ENCODE peak calls at places on chromosomes 12 and 14, in five cellular contexts. One of them, this sample, is unnamed. For H3K4me1, the result is how much of the 10 kb centered on the place peaks cover.

GRCh38 chr12:27332407-27333310 is at the start of gene BMAL2:
- DNase-seq in prostate gland: no peak
- DNase-seq in SK-N-SH: peak
- DNase-seq in HCT116: no peak
- DNase-seq in spleen: peak
- DNase-seq in this sample: no peak

GRCh38 chr14:68628605-68629310 is 164.1 kb downstream of the ZFP36L1 start:
- DNase-seq in SK-N-SH: no peak
- DNase-seq in prostate gland: peak
- DNase-seq in spleen: no peak
- DNase-seq in HCT116: no peak
- DNase-seq in this sample: no peak

GRCh38 chr12:57779736-57780135 is 2.9 kb upstream of the TSFM start:
- DNase-seq in prostate gland: no peak
- DNase-seq in spleen: no peak
- DNase-seq in HCT116: no peak
- DNase-seq in SK-N-SH: no peak
- DNase-seq in this sample: no peak

GRCh38 chr14:59086241-59086899 is 102.1 kb upstream of the DAAM1 start:
- DNase-seq in spleen: no peak
- DNase-seq in SK-N-SH: peak
- DNase-seq in HCT116: no peak
- DNase-seq in prostate gland: no peak
- DNase-seq in this sample: no peak

GRCh38 chr12:132513070-132513398 is 23.1 kb downstream of the FBRSL1 start:
- DNase-seq in HCT116: no peak
- DNase-seq in SK-N-SH: no peak
- DNase-seq in prostate gland: no peak
- DNase-seq in spleen: no peak
- DNase-seq in this sample: no peak

GRCh38 chr12:123388948-123389559 is 5.1 kb downstream of the KMT5A start:
- DNase-seq in SK-N-SH: peak
- DNase-seq in prostate gland: no peak
- DNase-seq in HCT116: no peak
- DNase-seq in spleen: no peak
- DNase-seq in this sample: no peak

GRCh38 chr12:45669093-45669492 is 60.4 kb upstream of the ARID2 start:
- DNase-seq in spleen: no peak
- DNase-seq in SK-N-SH: no peak
- DNase-seq in HCT116: no peak
- DNase-seq in prostate gland: no peak
- DNase-seq in this sample: no peak

GRCh38 chr12:53805067-53805466 is 53.3 kb upstream of the CISTR start:
- DNase-seq in prostate gland: no peak
- DNase-seq in SK-N-SH: no peak
- DNase-seq in HCT116: no peak
- DNase-seq in spleen: no peak
- DNase-seq in this sample: no peak

GRCh38 chr12:20885116-20885515 is 74.6 kb downstream of the SLCO1B3 start:
- DNase-seq in spleen: no peak
- DNase-seq in SK-N-SH: no peak
- DNase-seq in HCT116: no peak
- DNase-seq in prostate gland: no peak
- DNase-seq in this sample: no peak

GRCh38 chr14:59275668-59276067 is 87.2 kb downstream of the DAAM1 start:
- DNase-seq in HCT116: peak
- DNase-seq in spleen: no peak
- DNase-seq in SK-N-SH: no peak
- DNase-seq in prostate gland: no peak
- DNase-seq in this sample: no peak

GRCh38 chr12:66288121-66288520 is 14.2 kb upstream of the HELB start:
- DNase-seq in HCT116: no peak
- DNase-seq in prostate gland: no peak
- DNase-seq in spleen: no peak
- DNase-seq in SK-N-SH: no peak
- DNase-seq in this sample: no peak

GRCh38 chr14:40909906-40910305 is 696.8 kb upstream of the LRFN5 start:
- DNase-seq in SK-N-SH: peak
- DNase-seq in spleen: no peak
- DNase-seq in HCT116: no peak
- DNase-seq in prostate gland: no peak
- DNase-seq in this sample: no peak

GRCh38 chr14:32697704-32698103 is 241.0 kb upstream of the NPAS3 start:
- DNase-seq in spleen: no peak
- DNase-seq in SK-N-SH: no peak
- DNase-seq in HCT116: no peak
- DNase-seq in prostate gland: no peak
- DNase-seq in this sample: no peak

GRCh38 chr12:45014396-45014795 is 36.5 kb downstream of the DBX2 start:
- DNase-seq in spleen: no peak
- DNase-seq in SK-N-SH: no peak
- DNase-seq in HCT116: no peak
- DNase-seq in prostate gland: no peak
- DNase-seq in this sample: no peak

GRCh38 chr12:104588048-104588942 is 131.5 kb downstream of the CHST11 start:
- DNase-seq in HCT116: peak
- DNase-seq in prostate gland: no peak
- DNase-seq in SK-N-SH: no peak
- DNase-seq in spleen: no peak
- DNase-seq in this sample: no peak

GRCh38 chr12:66514581-66514980 is 164.3 kb downstream of the GRIP1 start:
- DNase-seq in prostate gland: no peak
- DNase-seq in HCT116: no peak
- DNase-seq in spleen: no peak
- DNase-seq in SK-N-SH: no peak
- DNase-seq in this sample: no peak

GRCh38 chr12:73341559-73342247 is 1069.5 kb downstream of the TRHDE start:
- DNase-seq in spleen: no peak
- DNase-seq in SK-N-SH: no peak
- DNase-seq in prostate gland: no peak
- DNase-seq in HCT116: no peak
- DNase-seq in this sample: no peak

GRCh38 chr14:54026671-54027070 is 70.0 kb upstream of the BMP4 start:
- DNase-seq in HCT116: no peak
- DNase-seq in SK-N-SH: no peak
- DNase-seq in spleen: no peak
- DNase-seq in prostate gland: no peak
- DNase-seq in this sample: no peak

GRCh38 chr12:998020-998874 is 7.2 kb downstream of the ERC1 start:
- DNase-seq in SK-N-SH: no peak
- DNase-seq in spleen: no peak
- DNase-seq in prostate gland: no peak
- DNase-seq in HCT116: no peak
- DNase-seq in this sample: no peak

GRCh38 chr12:29148958-29149690 is at the start of gene FAR2:
- DNase-seq in SK-N-SH: peak
- DNase-seq in prostate gland: no peak
- DNase-seq in HCT116: no peak
- DNase-seq in spleen: peak
- DNase-seq in this sample: peak

GRCh38 chr12:45849289-45849688 is 119.8 kb downstream of the ARID2 start:
- DNase-seq in prostate gland: no peak
- DNase-seq in SK-N-SH: no peak
- DNase-seq in HCT116: no peak
- DNase-seq in spleen: no peak
- DNase-seq in this sample: no peak

GRCh38 chr12:66516133-66516532 is 162.7 kb downstream of the GRIP1 start:
- DNase-seq in SK-N-SH: no peak
- DNase-seq in spleen: no peak
- DNase-seq in HCT116: no peak
- DNase-seq in prostate gland: no peak
- DNase-seq in this sample: no peak

GRCh38 chr12:95790025-95790911 is at the start of gene NTN4:
- DNase-seq in prostate gland: peak
- DNase-seq in HCT116: no peak
- DNase-seq in spleen: peak
- DNase-seq in SK-N-SH: peak
- DNase-seq in this sample: peak

GRCh38 chr12:32896438-32897275 is at the start of gene PKP2:
- DNase-seq in HCT116: peak
- DNase-seq in prostate gland: peak
- DNase-seq in spleen: peak
- DNase-seq in SK-N-SH: peak
- DNase-seq in this sample: no peak

GRCh38 chr14:75433631-75434556 is 6.1 kb downstream of the JDP2 start:
- DNase-seq in spleen: no peak
- DNase-seq in SK-N-SH: peak
- DNase-seq in HCT116: no peak
- DNase-seq in prostate gland: no peak
- DNase-seq in this sample: peak

GRCh38 chr12:12612403-12612802 is 727 bp downstream of the CREBL2 start:
- DNase-seq in spleen: no peak
- DNase-seq in prostate gland: no peak
- DNase-seq in HCT116: no peak
- DNase-seq in SK-N-SH: peak
- DNase-seq in this sample: no peak

GRCh38 chr14:72763892-72764291 is 130.0 kb downstream of the DPF3 start:
- DNase-seq in spleen: no peak
- DNase-seq in HCT116: no peak
- DNase-seq in SK-N-SH: no peak
- DNase-seq in prostate gland: no peak
- DNase-seq in this sample: peak

GRCh38 chr12:131368073-131369071 is 342.5 kb upstream of the SFSWAP start:
- DNase-seq in SK-N-SH: peak
- DNase-seq in HCT116: no peak
- DNase-seq in spleen: peak
- DNase-seq in prostate gland: no peak
- DNase-seq in this sample: peak

GRCh38 chr12:113719911-113720591 is 246.1 kb downstream of the RBM19 start:
- DNase-seq in spleen: no peak
- DNase-seq in HCT116: no peak
- DNase-seq in SK-N-SH: no peak
- DNase-seq in prostate gland: no peak
- DNase-seq in this sample: no peak

GRCh38 chr12:108850854-108851573 is 6.4 kb downstream of the SSH1 start:
- DNase-seq in spleen: peak
- DNase-seq in HCT116: no peak
- DNase-seq in SK-N-SH: peak
- DNase-seq in prostate gland: no peak
- DNase-seq in this sample: no peak

GRCh38 chr12:124507188-124508109 is 60.0 kb downstream of the NCOR2 start:
- DNase-seq in spleen: no peak
- DNase-seq in prostate gland: no peak
- DNase-seq in HCT116: no peak
- DNase-seq in SK-N-SH: peak
- DNase-seq in this sample: no peak

GRCh38 chr14:21521526-21521925 is 4.6 kb downstream of the SALL2 start:
- DNase-seq in prostate gland: no peak
- DNase-seq in SK-N-SH: no peak
- DNase-seq in spleen: no peak
- DNase-seq in HCT116: no peak
- DNase-seq in this sample: no peak

GRCh38 chr14:41343857-41344256 is 262.8 kb upstream of the LRFN5 start:
- DNase-seq in prostate gland: no peak
- DNase-seq in HCT116: no peak
- DNase-seq in spleen: no peak
- DNase-seq in SK-N-SH: no peak
- DNase-seq in this sample: no peak

GRCh38 chr12:102753802-102754201 is 163.2 kb downstream of the PAH start:
- DNase-seq in HCT116: no peak
- DNase-seq in spleen: no peak
- DNase-seq in prostate gland: no peak
- DNase-seq in SK-N-SH: no peak
- DNase-seq in this sample: no peak

GRCh38 chr14:36068777-36069534 is 107.6 kb downstream of the PTCSC3 start:
- DNase-seq in spleen: no peak
- DNase-seq in prostate gland: no peak
- DNase-seq in SK-N-SH: no peak
- DNase-seq in HCT116: no peak
- DNase-seq in this sample: no peak

GRCh38 chr14:99729991-99730875 is 46.1 kb downstream of the CYP46A1 start:
- DNase-seq in spleen: peak
- DNase-seq in SK-N-SH: peak
- DNase-seq in prostate gland: peak
- DNase-seq in HCT116: no peak
- DNase-seq in this sample: peak

GRCh38 chr12:2539938-2540337 is 254.8 kb upstream of the FKBP4 start:
- DNase-seq in SK-N-SH: no peak
- DNase-seq in spleen: peak
- DNase-seq in HCT116: no peak
- DNase-seq in prostate gland: no peak
- DNase-seq in this sample: no peak

GRCh38 chr12:92929957-92930356 is 862 bp upstream of the EEA1 start:
- DNase-seq in SK-N-SH: no peak
- DNase-seq in HCT116: no peak
- DNase-seq in prostate gland: no peak
- DNase-seq in spleen: no peak
- DNase-seq in this sample: no peak
- H3K4me1 ChIP-seq in SK-N-SH: under half
- H3K4me1 ChIP-seq in HCT116: under half
- H3K4me1 ChIP-seq in prostate gland: under half
- H3K4me1 ChIP-seq in spleen: under half
- H3K4me1 ChIP-seq in this sample: under half

GRCh38 chr14:104769324-104770071 is 16.6 kb downstream of the SIVA1 start:
- DNase-seq in HCT116: no peak
- DNase-seq in SK-N-SH: peak
- DNase-seq in spleen: no peak
- DNase-seq in prostate gland: no peak
- DNase-seq in this sample: no peak
- TF ChIP-seq POLR2AphosphoS5 in HCT116: no peak
- TF ChIP-seq POLR2AphosphoS5 in SK-N-SH: no peak
- TF ChIP-seq POLR2AphosphoS5 in spleen: no peak
- TF ChIP-seq POLR2AphosphoS5 in prostate gland: no peak
- TF ChIP-seq POLR2AphosphoS5 in this sample: no peak

GRCh38 chr14:77107228-77107627 is 9.2 kb downstream of the CIPC start:
- DNase-seq in prostate gland: no peak
- DNase-seq in HCT116: no peak
- DNase-seq in SK-N-SH: no peak
- DNase-seq in spleen: no peak
- DNase-seq in this sample: no peak
- H3K4me1 ChIP-seq in prostate gland: under half
- H3K4me1 ChIP-seq in HCT116: under half
- H3K4me1 ChIP-seq in SK-N-SH: under half
- H3K4me1 ChIP-seq in spleen: under half
- H3K4me1 ChIP-seq in this sample: half or more

GRCh38 chr12:51217968-51218606 is at the start of gene POU6F1:
- DNase-seq in prostate gland: peak
- DNase-seq in spleen: peak
- DNase-seq in HCT116: peak
- DNase-seq in SK-N-SH: peak
- DNase-seq in this sample: peak
- TF ChIP-seq POLR2AphosphoS5 in prostate gland: peak
- TF ChIP-seq POLR2AphosphoS5 in spleen: peak
- TF ChIP-seq POLR2AphosphoS5 in HCT116: peak
- TF ChIP-seq POLR2AphosphoS5 in SK-N-SH: no peak
- TF ChIP-seq POLR2AphosphoS5 in this sample: peak

This sample was measured in suprapubic skin.